ENCODE peak calls at places on chromosomes 3 and 15, in ten cellular contexts. K is ovary, Z is lower leg skin, Y is body of pancreas, A is stomach, Q is H54, D is NB4, F is breast epithelium, U is IMR-90, N is GM12891. X is an unnamed sample.

GRCh38 chr3:111694471-111694870 is 99.3 kb upstream of the ZBED2 start:
- DNase-seq in N (no peak), A (no peak), U (no peak), Y (no peak), Q (no peak), Z (no peak), F (no peak), K (no peak), D (no peak), X (no peak)

GRCh38 chr3:142495103-142495502 is 47.3 kb upstream of the XRN1 start:
- DNase-seq in A (no peak), Z (no peak), Y (no peak), K (no peak), Q (no peak), F (no peak), N (no peak), D (no peak), U (no peak), X (no peak)

GRCh38 chr15:39878401-39878775 is 41.7 kb downstream of the GPR176 start:
- DNase-seq in D (no peak), A (no peak), Q (no peak), Y (no peak), K (no peak), F (no peak), Z (no peak), U (peak), N (no peak), X (no peak)

GRCh38 chr3:170657312-170657711 is 71.4 kb upstream of the SLC7A14 start:
- DNase-seq in K (no peak), Z (no peak), N (no peak), A (no peak), F (no peak), Y (no peak), D (no peak), Q (no peak), U (no peak), X (no peak)

GRCh38 chr3:190671658-190672057 is 157.8 kb downstream of the IL1RAP start:
- DNase-seq in F (no peak), Y (no peak), U (peak), D (no peak), Z (no peak), K (no peak), N (no peak), A (no peak), Q (no peak), X (no peak)

GRCh38 chr3:180855364-180855763 is 57.1 kb upstream of the FXR1 start:
- DNase-seq in K (no peak), F (no peak), Z (no peak), U (no peak), A (no peak), N (no peak), Q (no peak), Y (no peak), D (peak), X (no peak)

GRCh38 chr3:140292154-140292553 is 357.2 kb downstream of the CLSTN2 start:
- DNase-seq in Y (no peak), K (no peak), Z (no peak), U (no peak), F (no peak), Q (no peak), A (no peak), D (no peak), N (no peak), X (no peak)

GRCh38 chr3:42701371-42702065 is 1.1 kb downstream of the HHATL start:
- DNase-seq in D (peak), F (no peak), Y (peak), U (no peak), Z (no peak), N (peak), Q (peak), A (peak), K (no peak), X (no peak)

GRCh38 chr3:194503101-194503531 is 16.3 kb upstream of the ATP13A3 start:
- DNase-seq in Z (no peak), N (no peak), Y (no peak), Q (no peak), U (peak), D (no peak), K (no peak), F (no peak), A (no peak), X (no peak)

GRCh38 chr3:129892857-129893615 is 475 bp downstream of the TMCC1 start:
- DNase-seq in D (peak), F (peak), Q (peak), N (peak), Y (no peak), K (peak), Z (peak), U (no peak), A (no peak), X (peak)

GRCh38 chr3:51544011-51544775 is 5.7 kb downstream of the RAD54L2 start:
- DNase-seq in Q (no peak), N (no peak), K (no peak), A (no peak), D (no peak), F (no peak), Z (no peak), U (no peak), Y (no peak), X (no peak)

GRCh38 chr15:78007965-78008886 is 69.3 kb downstream of the TBC1D2B start:
- DNase-seq in A (peak), D (no peak), Q (peak), K (peak), U (peak), Y (peak), Z (no peak), N (no peak), F (no peak), X (peak)

GRCh38 chr3:196178993-196179379 is 32.2 kb downstream of the ZDHHC19 start:
- DNase-seq in N (no peak), F (no peak), Y (no peak), Q (no peak), K (no peak), U (no peak), Z (no peak), A (no peak), D (no peak), X (no peak)

GRCh38 chr3:53807117-53807521 is 39.1 kb downstream of the CHDH start:
- DNase-seq in A (no peak), N (no peak), Q (no peak), F (no peak), Z (no peak), U (no peak), Y (no peak), D (no peak), K (no peak), X (no peak)

GRCh38 chr15:33912326-33912725 is 56.0 kb upstream of the CHRM5 start:
- DNase-seq in N (no peak), Z (no peak), U (no peak), Y (no peak), A (no peak), F (no peak), Q (no peak), D (no peak), K (no peak), X (no peak)

GRCh38 chr15:81097893-81098280 is 36.2 kb upstream of the CFAP161 start:
- DNase-seq in Z (no peak), F (no peak), D (no peak), A (no peak), K (no peak), Y (no peak), Q (no peak), U (no peak), N (no peak), X (no peak)

GRCh38 chr3:171190668-171191067 is 164.1 kb upstream of the SLC2A2 start:
- DNase-seq in A (no peak), Q (no peak), N (no peak), F (no peak), Y (no peak), D (no peak), K (no peak), U (peak), Z (no peak), X (no peak)

GRCh38 chr15:45187894-45188830 is at the start of gene SHF:
- DNase-seq in Y (peak), D (peak), K (peak), U (peak), Q (no peak), F (peak), A (peak), Z (no peak), N (no peak), X (peak)

GRCh38 chr15:74408385-74408784 is 25.4 kb downstream of the SEMA7A start:
- DNase-seq in U (no peak), Z (no peak), Q (no peak), F (no peak), Y (no peak), A (no peak), K (no peak), N (no peak), D (no peak), X (no peak)

GRCh38 chr15:74408815-74409214 is 24.9 kb downstream of the SEMA7A start:
- DNase-seq in Y (no peak), Z (no peak), U (no peak), N (no peak), Q (no peak), F (no peak), A (no peak), K (no peak), D (no peak), X (no peak)

GRCh38 chr15:74410502-74410901 is 23.3 kb downstream of the SEMA7A start:
- DNase-seq in Q (no peak), Y (no peak), K (no peak), N (no peak), Z (no peak), D (no peak), U (no peak), F (no peak), A (no peak), X (no peak)

GRCh38 chr15:74406992-74407705 is 26.6 kb downstream of the SEMA7A start:
- DNase-seq in D (peak), U (peak), Y (no peak), K (peak), F (no peak), Z (no peak), N (no peak), Q (peak), A (no peak), X (peak)

GRCh38 chr15:74409225-74409624 is 24.5 kb downstream of the SEMA7A start:
- DNase-seq in U (no peak), Z (no peak), Q (no peak), K (no peak), Y (no peak), F (no peak), A (no peak), D (no peak), N (no peak), X (no peak)
- TF ChIP-seq POLR2A in U (no peak), Z (no peak), Q (no peak), K (no peak), Y (no peak), F (no peak), A (no peak), D (no peak), N (no peak), X (no peak)

GRCh38 chr15:64146885-64147681 is 4.4 kb upstream of the SNX22 start:
- DNase-seq in D (no peak), Q (no peak), Z (no peak), A (no peak), N (no peak), U (peak), Y (no peak), K (no peak), F (no peak), X (no peak)
- TF ChIP-seq POLR2A in D (no peak), Q (no peak), Z (no peak), A (no peak), N (no peak), U (no peak), Y (no peak), K (no peak), F (no peak), X (no peak)

DNA sequence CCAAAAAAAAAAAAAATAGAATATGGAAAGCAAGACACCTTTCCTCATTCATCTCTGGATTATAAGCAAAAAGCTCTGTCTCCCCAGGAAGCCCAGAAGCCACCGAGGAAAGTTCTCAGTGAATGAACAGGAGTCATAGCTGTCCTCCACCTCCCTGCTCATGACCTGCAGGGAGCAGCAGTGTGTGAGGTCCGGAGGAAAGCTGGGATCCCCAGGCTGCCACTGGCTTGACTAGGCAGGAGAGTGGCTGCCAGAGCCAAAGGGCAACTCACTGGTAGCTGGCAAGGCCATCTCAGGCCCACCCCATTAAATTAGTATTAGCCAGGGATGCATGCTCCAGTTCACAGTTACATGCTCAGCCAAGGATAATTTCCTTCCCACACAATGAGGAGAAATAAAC is 191.6 kb upstream of the STT3B start:
- DNase-seq in D (no peak), F (no peak), Q (no peak), Z (no peak), K (no peak), Y (peak), A (peak), U (no peak), N (no peak), X (no peak)
- TF ChIP-seq POLR2A in D (no peak), F (no peak), Q (no peak), Z (no peak), K (no peak), Y (no peak), A (no peak), U (no peak), N (no peak), X (no peak)

GRCh38 chr3:183158552-183159006 is 4.0 kb downstream of the LAMP3 start:
- DNase-seq in Q (peak), N (peak), D (peak), Y (no peak), F (no peak), U (peak), K (no peak), Z (no peak), A (no peak), X (no peak)

GRCh38 chr3:183160616-183161015 is 1.9 kb downstream of the LAMP3 start:
- DNase-seq in F (no peak), N (no peak), Z (no peak), A (no peak), Q (no peak), D (no peak), Y (no peak), U (no peak), K (no peak), X (no peak)

GRCh38 chr3:183159319-183159718 is 3.2 kb downstream of the LAMP3 start:
- DNase-seq in Y (no peak), D (peak), Q (no peak), A (no peak), Z (no peak), U (no peak), F (no peak), K (no peak), N (no peak), X (no peak)

GRCh38 chr3:183163563-183163962 is 1.0 kb upstream of the LAMP3 start:
- DNase-seq in Q (no peak), D (no peak), K (no peak), Z (no peak), U (no peak), N (no peak), A (no peak), Y (no peak), F (no peak), X (no peak)

DNA sequence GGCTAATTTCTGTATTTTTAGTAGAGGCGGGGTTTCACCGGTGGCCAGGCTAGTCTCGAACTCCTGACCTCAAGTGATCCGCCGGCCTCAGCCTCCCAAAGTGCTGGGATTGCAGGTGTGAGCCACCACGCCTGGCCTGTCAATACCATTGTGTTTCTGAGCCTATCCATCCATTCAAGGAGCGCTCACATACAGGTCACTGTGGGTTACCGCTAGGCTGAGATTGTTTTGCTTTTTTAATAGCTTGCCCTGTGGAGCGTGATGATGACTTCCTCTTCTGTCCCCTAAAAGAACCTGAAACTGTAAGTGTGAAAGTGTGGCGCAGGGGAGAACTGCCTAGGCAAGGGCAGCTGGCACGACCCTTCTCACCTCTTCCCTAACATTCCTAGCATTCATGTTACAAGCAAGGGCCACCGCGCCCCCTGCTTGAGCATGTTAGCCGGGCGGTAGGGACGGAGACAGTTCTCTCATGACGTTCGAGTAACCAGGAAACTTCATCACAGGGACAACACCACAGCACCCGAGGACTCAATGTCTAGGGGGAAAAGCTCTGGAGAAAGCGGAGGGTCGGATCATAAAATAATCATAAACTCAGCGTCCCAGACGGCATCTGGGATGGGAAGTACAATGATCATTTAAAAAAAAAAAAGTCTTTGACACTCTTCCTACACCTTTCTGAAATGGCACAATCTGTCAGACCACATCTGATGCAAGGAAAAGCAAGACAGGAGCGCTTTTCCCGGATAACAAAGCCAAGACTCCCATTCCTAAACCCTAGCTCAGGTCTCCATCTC is 785 bp downstream of the LAMP3 start:
- DNase-seq in U (no peak), Y (no peak), A (no peak), K (no peak), N (peak), D (no peak), Q (no peak), Z (no peak), F (peak), X (no peak)
- TF ChIP-seq POLR2A in U (no peak), Y (no peak), A (no peak), K (no peak), N (peak), D (no peak), Q (no peak), Z (no peak), F (no peak), X (no peak)

GRCh38 chr3:127600749-127601456 is 2.7 kb downstream of the MCM2 start:
- DNase-seq in F (no peak), Y (no peak), U (no peak), A (no peak), K (no peak), N (no peak), Q (no peak), D (no peak), Z (no peak), X (no peak)
- TF ChIP-seq POLR2A in F (no peak), Y (no peak), U (no peak), A (no peak), K (no peak), N (no peak), Q (no peak), D (no peak), Z (no peak), X (no peak)

GRCh38 chr3:187743195-187744141 is 1.8 kb downstream of the BCL6 start:
- DNase-seq in F (peak), Q (no peak), N (no peak), Y (peak), K (peak), D (peak), Z (no peak), U (peak), A (peak), X (peak)

GRCh38 chr3:187746059-187746453 is 788 bp upstream of the BCL6 start:
- DNase-seq in D (peak), N (no peak), A (no peak), K (no peak), Y (no peak), F (no peak), U (no peak), Z (no peak), Q (no peak), X (no peak)

GRCh38 chr3:187742351-187743171 is 2.7 kb downstream of the BCL6 start:
- DNase-seq in A (peak), U (peak), Q (no peak), F (peak), K (peak), Z (no peak), D (peak), N (no peak), Y (peak), X (peak)

GRCh38 chr3:187745201-187746058 is at the start of gene BCL6:
- DNase-seq in D (peak), Q (peak), N (no peak), F (peak), Z (peak), A (peak), U (peak), K (peak), Y (peak), X (peak)

DNA sequence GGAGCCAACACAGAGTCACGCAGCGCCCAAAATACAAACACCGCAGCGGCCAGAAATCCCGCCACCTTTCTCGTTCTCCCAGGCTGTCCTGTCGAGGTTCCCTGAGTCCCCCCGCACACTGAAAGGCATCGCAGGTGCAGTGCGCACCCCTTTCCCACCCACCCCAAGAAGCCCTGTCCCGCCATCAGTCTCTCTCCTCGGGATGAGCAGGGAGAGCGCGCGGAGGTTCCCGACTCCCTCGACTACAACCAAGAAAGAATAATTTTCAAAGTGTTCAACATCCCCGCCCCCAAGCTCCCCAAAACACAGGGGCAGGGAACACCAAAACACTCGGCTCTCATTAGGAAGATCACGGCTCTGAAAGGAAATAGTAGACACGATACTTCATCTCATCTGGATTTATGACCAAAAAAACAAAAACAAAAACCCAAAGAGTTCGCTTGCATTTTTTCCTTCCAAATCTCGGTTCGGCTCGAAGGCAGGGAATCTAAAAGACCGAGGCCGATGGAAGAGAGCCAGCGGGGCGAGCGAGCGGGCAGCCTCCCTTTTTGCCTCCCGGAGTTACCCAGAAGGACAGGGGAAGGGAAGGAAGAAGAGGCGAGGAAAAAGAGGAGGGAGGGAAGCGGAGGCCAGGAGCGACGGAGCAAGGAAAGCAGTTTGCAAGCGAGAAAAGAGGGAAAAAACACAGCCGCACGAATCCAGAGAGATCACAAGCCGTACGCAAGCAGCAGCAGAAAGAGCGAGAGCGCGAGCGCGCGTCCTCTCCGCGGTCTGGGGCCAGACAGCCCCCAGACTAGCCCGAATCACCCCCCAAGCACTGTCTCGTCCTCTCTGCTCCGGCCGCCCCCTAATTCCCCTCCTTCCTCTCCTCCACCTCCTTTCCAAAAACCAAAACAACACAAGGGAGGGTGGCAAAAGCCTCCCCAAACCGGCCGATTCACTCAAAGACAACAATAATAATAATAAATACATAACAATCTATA is 808 bp downstream of the BCL6 start:
- DNase-seq in N (no peak), A (peak), U (peak), K (peak), F (peak), Y (peak), D (peak), Z (no peak), Q (no peak), X (peak)
- TF ChIP-seq POLR2A in N (no peak), A (no peak), U (no peak), K (peak), F (no peak), Y (no peak), D (no peak), Z (no peak), Q (no peak), X (no peak)

GRCh38 chr3:15859507-15860013 is 61.8 kb upstream of the ANKRD28 start:
- DNase-seq in F (peak), N (peak), D (peak), Z (peak), Y (peak), K (peak), Q (peak), U (peak), A (peak), X (peak)
- TF ChIP-seq POLR2A in F (no peak), N (no peak), D (peak), Z (no peak), Y (peak), K (peak), Q (no peak), U (no peak), A (no peak), X (peak)

DNA sequence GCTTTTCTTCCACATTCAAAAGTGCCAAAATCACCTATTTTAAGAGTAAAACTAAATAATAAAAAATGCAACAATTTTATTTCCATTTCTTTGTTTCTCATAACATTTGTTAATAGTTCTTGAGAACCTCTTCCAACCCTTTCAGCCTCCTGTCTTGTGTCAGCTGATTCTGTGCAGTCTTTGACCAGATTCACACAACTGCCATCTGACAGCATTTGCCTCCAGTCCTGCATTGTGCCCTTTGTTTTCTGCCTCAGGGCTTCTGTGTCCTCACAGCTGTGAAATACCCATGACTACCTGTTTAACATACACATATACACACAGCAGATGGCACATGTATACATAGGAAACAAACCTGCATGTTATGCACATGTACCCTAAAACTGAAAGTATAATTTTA is 13.2 kb upstream of the CNTN6 start:
- DNase-seq in U (no peak), Z (no peak), N (no peak), Y (no peak), F (no peak), D (no peak), Q (no peak), A (no peak), K (no peak), X (no peak)
- TF ChIP-seq POLR2A in U (no peak), Z (no peak), N (no peak), Y (no peak), F (no peak), D (no peak), Q (no peak), A (no peak), K (no peak), X (no peak)